ENCODE peak calls at places on chromosomes 2 and 18, in nine cellular contexts. R is mammary epithelial cell; F is CD4-positive, CD25-positive, alpha-beta regulatory T cell; E is heart left ventricle; Q is PC-3; J is NT2/D1; W is left ventricle myocardium inferior; N is sigmoid colon; B is effector memory CD4-positive, alpha-beta T cell. M is an unnamed sample.

GRCh38 chr2:213188971-213189899 is 37.8 kb upstream of the IKZF2 start:
- DNase-seq in R (no peak), F (peak; percentile 7), E (no peak), Q (no peak), J (peak; percentile 83), W (no peak), N (no peak), B (no peak), M (no peak)

GRCh38 chr2:24885221-24886113 is 34.6 kb downstream of the ADCY3 start:
- DNase-seq in R (no peak), F (no peak), E (no peak), Q (no peak), J (no peak), W (no peak), N (no peak), B (no peak), M (no peak)

GRCh38 chr2:239310401-239311061 is 90.3 kb downstream of the HDAC4 start:
- DNase-seq in R (no peak), F (no peak), E (no peak), Q (no peak), J (no peak), W (no peak), N (peak; percentile 88), B (no peak), M (no peak)

GRCh38 chr18:63736856-63737255 is 34.1 kb downstream of the SERPINB11 start:
- DNase-seq in R (peak; percentile 88), F (no peak), E (no peak), Q (peak; percentile 84), J (no peak), W (no peak), N (no peak), B (no peak), M (no peak)

GRCh38 chr2:203959265-203960034 is 22.9 kb downstream of the ICOS start:
- DNase-seq in R (no peak), F (no peak), E (no peak), Q (no peak), J (no peak), W (no peak), N (no peak), B (no peak), M (no peak)

GRCh38 chr2:150485114-150485870 is 2.2 kb downstream of the RND3 start:
- DNase-seq in R (peak; percentile 89), F (peak; percentile 4), E (peak; percentile 89), Q (peak; percentile 73), J (no peak), W (peak; percentile 77), N (peak; percentile 92), B (no peak), M (peak; percentile 52)

GRCh38 chr2:102848366-102848839 is 86.6 kb downstream of the TMEM182 start:
- DNase-seq in R (peak; percentile 14), F (no peak), E (peak; percentile 93), Q (peak; percentile 28), J (peak; percentile 25), W (peak; percentile 85), N (peak; percentile 76), B (no peak), M (no peak)

GRCh38 chr2:105812180-105813044 is 67.7 kb downstream of the NCK2 start:
- DNase-seq in R (peak; percentile 96), F (no peak), E (no peak), Q (no peak), J (no peak), W (peak; percentile 41), N (no peak), B (no peak), M (no peak)

GRCh38 chr2:98917031-98917459 is 19.0 kb downstream of the CRACDL start:
- DNase-seq in R (peak; percentile 84), F (no peak), E (no peak), Q (peak; percentile 84), J (no peak), W (no peak), N (no peak), B (no peak), M (no peak)

GRCh38 chr2:95317123-95317500 is 20.0 kb downstream of the KCNIP3 start:
- DNase-seq in R (no peak), F (no peak), E (peak; percentile 28), Q (no peak), J (no peak), W (no peak), N (no peak), B (no peak), M (no peak)

GRCh38 chr18:62537042-62537894 is 14.4 kb downstream of the ZCCHC2 start:
- DNase-seq in R (no peak), F (no peak), E (no peak), Q (peak; percentile 36), J (no peak), W (no peak), N (no peak), B (no peak), M (no peak)
- H3K4me1 ChIP-seq in R (peaks cover 16% of the 10 kb centered on the region), F (peaks cover 9% of the 10 kb centered on the region), E (peaks cover 6% of the 10 kb centered on the region), Q (peaks cover 24% of the 10 kb centered on the region), J (no peaks in the 10 kb centered on the region), W (peaks cover 62% of the 10 kb centered on the region), N (no peaks in the 10 kb centered on the region), B (no peaks in the 10 kb centered on the region), M (no peaks in the 10 kb centered on the region)

GRCh38 chr2:217916504-217917254 is 86.1 kb downstream of the TNS1 start:
- DNase-seq in R (no peak), F (no peak), E (peak; percentile 65), Q (no peak), J (no peak), W (no peak), N (peak; percentile 82), B (no peak), M (peak; percentile 91)

GRCh38 chr2:217913415-217913814 is 89.4 kb downstream of the TNS1 start:
- DNase-seq in R (no peak), F (no peak), E (peak; percentile 73), Q (no peak), J (no peak), W (no peak), N (peak; percentile 78), B (no peak), M (no peak)

GRCh38 chr2:217914078-217914477 is 88.7 kb downstream of the TNS1 start:
- DNase-seq in R (no peak), F (no peak), E (no peak), Q (no peak), J (no peak), W (no peak), N (no peak), B (no peak), M (no peak)

GRCh38 chr2:217914878-217915277 is 87.9 kb downstream of the TNS1 start:
- DNase-seq in R (no peak), F (no peak), E (peak; percentile 45), Q (no peak), J (no peak), W (no peak), N (no peak), B (no peak), M (no peak)

GRCh38 chr2:217915706-217916105 is 87.1 kb downstream of the TNS1 start:
- DNase-seq in R (no peak), F (no peak), E (peak; percentile 60), Q (no peak), J (no peak), W (no peak), N (peak; percentile 88), B (no peak), M (no peak)
- H3K4me1 ChIP-seq in R (no peaks in the 10 kb centered on the region), F (no peaks in the 10 kb centered on the region), E (peaks cover 99% of the 10 kb centered on the region), Q (no peaks in the 10 kb centered on the region), J (peaks cover 36% of the 10 kb centered on the region), W (peaks cover 100% of the 10 kb centered on the region), N (peaks cover 100% of the 10 kb centered on the region), B (no peaks in the 10 kb centered on the region), M (peaks cover 99% of the 10 kb centered on the region)

GRCh38 chr2:45743531-45744391 is 92.3 kb downstream of the PRKCE start:
- DNase-seq in R (no peak), F (no peak), E (peak; percentile 72), Q (no peak), J (no peak), W (peak; percentile 69), N (peak; percentile 84), B (no peak), M (no peak)

GRCh38 chr2:45741451-45741850 is 90.0 kb downstream of the PRKCE start:
- DNase-seq in R (no peak), F (no peak), E (peak; percentile 58), Q (no peak), J (no peak), W (peak; percentile 53), N (peak; percentile 82), B (no peak), M (no peak)

GRCh38 chr2:45736757-45737704 is 85.6 kb downstream of the PRKCE start:
- DNase-seq in R (no peak), F (no peak), E (no peak), Q (no peak), J (no peak), W (no peak), N (no peak), B (no peak), M (no peak)

GRCh38 chr2:45734952-45735351 is 83.5 kb downstream of the PRKCE start:
- DNase-seq in R (no peak), F (no peak), E (no peak), Q (no peak), J (no peak), W (no peak), N (no peak), B (no peak), M (no peak)

DNA sequence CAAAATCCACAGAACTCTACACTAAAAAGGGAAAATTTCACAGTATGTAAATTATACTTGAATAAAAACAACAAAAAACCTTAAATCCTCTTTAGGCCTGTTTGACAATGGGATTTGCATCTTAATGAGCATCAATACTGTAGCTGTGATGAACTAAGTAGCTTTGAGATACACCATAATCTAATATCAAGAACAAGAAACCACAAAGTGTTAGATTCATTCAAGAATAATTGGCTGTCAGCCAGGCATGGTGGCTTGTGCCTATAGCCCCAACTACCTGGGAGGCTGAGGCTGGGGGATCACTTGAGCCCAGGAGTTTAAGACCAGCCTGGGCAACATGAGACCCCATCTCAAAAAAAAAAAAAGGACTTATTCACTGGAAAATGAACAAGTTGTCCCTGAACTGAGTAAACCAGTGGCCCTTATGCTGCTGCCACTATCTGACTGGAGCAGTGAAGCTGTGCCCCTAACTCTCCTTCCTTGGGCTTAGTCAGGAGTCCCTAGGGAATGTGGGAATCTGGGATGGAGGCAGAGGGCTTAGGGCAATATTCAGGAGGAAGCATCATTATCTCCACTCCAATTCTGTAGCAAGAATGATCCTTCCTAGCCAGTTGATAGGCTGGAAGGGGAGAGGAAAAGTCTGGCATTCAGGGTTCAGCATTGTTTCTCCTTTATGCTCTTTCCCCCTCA is 88.5 kb downstream of the PRKCE start:
- DNase-seq in R (no peak), F (no peak), E (no peak), Q (no peak), J (no peak), W (no peak), N (no peak), B (no peak), M (no peak)
- H3K4me1 ChIP-seq in R (no peaks in the 10 kb centered on the region), F (no peaks in the 10 kb centered on the region), E (no peaks in the 10 kb centered on the region), Q (no peaks in the 10 kb centered on the region), J (no peaks in the 10 kb centered on the region), W (peaks cover 50% of the 10 kb centered on the region), N (peaks cover 54% of the 10 kb centered on the region), B (no peaks in the 10 kb centered on the region), M (no peaks in the 10 kb centered on the region)

DNA sequence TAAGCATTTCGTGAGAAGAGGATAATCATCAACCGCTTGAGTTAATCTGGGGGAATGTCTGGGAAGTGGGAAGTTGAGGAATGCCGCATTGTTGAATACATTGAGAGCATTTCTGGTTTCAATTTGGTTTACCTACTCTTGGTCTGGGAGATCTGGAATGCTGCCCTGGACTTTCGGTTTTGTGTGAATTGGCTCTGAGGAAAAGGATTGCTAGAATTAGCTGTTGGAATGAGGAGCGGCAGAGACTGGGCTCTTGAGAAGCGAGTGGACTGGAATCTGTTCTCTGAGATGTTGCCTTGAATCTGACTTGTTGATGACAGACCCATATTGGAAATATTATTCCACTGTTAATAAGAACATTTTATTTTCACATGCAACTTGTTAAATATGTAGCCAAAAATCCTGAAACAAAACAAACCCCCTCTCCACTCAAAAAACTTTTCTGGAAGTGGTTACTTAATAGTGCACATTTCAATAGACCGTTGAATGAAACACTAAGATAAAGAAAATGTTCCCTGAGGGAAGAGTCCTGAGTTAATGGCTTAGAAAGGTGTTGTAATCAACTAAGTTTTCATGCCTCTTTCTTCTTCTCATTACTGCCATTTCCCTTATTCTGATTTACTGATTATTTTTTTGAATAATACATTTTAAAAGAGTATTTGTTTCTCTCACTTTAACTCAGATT is 50.8 kb downstream of the PTPRM start:
- DNase-seq in R (peak; percentile 51), F (no peak), E (no peak), Q (no peak), J (no peak), W (no peak), N (peak; percentile 82), B (no peak), M (no peak)
- H3K4me1 ChIP-seq in R (peaks cover 28% of the 10 kb centered on the region), F (no peaks in the 10 kb centered on the region), E (peaks cover 46% of the 10 kb centered on the region), Q (no peaks in the 10 kb centered on the region), J (no peaks in the 10 kb centered on the region), W (peaks cover 98% of the 10 kb centered on the region), N (peaks cover 49% of the 10 kb centered on the region), B (no peaks in the 10 kb centered on the region), M (no peaks in the 10 kb centered on the region)

M was measured in ascending aorta.